ENCODE peak calls at places on chromosomes 4 and X, in six cellular contexts. One of them, this sample, is unnamed.
A peak's percentile ranks its signal among the peaks of the same experiment; 100 is the strongest.

GRCh38 chr4:120839624-120839973 is 82.9 kb downstream of the PRDM5 start:
- DNase-seq in HCT116: no peak
- DNase-seq in GM12878: no peak
- DNase-seq in K562: no peak
- DNase-seq in GM23338: no peak
- DNase-seq in HepG2: no peak
- DNase-seq in this sample: no peak

GRCh38 chr4:48862661-48863060 is 31.8 kb downstream of the OCIAD1 start:
- DNase-seq in K562: no peak
- DNase-seq in HCT116: no peak
- DNase-seq in HepG2: no peak
- DNase-seq in GM23338: no peak
- DNase-seq in GM12878: no peak
- DNase-seq in this sample: no peak

GRCh38 chrX:51614353-51614752 is 4.4 kb downstream of the CENPVL3 start:
- DNase-seq in K562: peak; percentile 26
- DNase-seq in HCT116: peak; percentile 6
- DNase-seq in GM12878: no peak
- DNase-seq in HepG2: peak; percentile 2
- DNase-seq in GM23338: peak; percentile 70
- DNase-seq in this sample: peak; percentile 72

GRCh38 chrX:14026121-14026520 is 3.6 kb downstream of the GEMIN8 start:
- DNase-seq in GM23338: peak; percentile 3
- DNase-seq in GM12878: no peak
- DNase-seq in HCT116: no peak
- DNase-seq in HepG2: no peak
- DNase-seq in K562: no peak
- DNase-seq in this sample: no peak

GRCh38 chrX:23901805-23902204 is 5.9 kb downstream of the APOO start:
- DNase-seq in GM12878: peak; percentile 60
- DNase-seq in HCT116: peak; percentile 67
- DNase-seq in HepG2: peak; percentile 77
- DNase-seq in K562: peak; percentile 16
- DNase-seq in GM23338: peak; percentile 63
- DNase-seq in this sample: peak; percentile 60

GRCh38 chr4:37383579-37384229 is 139.2 kb downstream of the NWD2 start:
- DNase-seq in GM12878: no peak
- DNase-seq in K562: peak; percentile 41
- DNase-seq in HepG2: peak; percentile 30
- DNase-seq in GM23338: peak; percentile 84
- DNase-seq in HCT116: peak; percentile 36
- DNase-seq in this sample: no peak

GRCh38 chr4:154124539-154125255 is 335.8 kb upstream of the SFRP2 start:
- DNase-seq in HCT116: peak; percentile 65
- DNase-seq in HepG2: no peak
- DNase-seq in GM23338: no peak
- DNase-seq in GM12878: no peak
- DNase-seq in K562: no peak
- DNase-seq in this sample: no peak

GRCh38 chrX:22378296-22378695 is 105.6 kb downstream of the CBLL2 start:
- DNase-seq in K562: no peak
- DNase-seq in HCT116: no peak
- DNase-seq in GM12878: no peak
- DNase-seq in GM23338: no peak
- DNase-seq in HepG2: no peak
- DNase-seq in this sample: no peak

GRCh38 chrX:52346462-52347165 is 22.2 kb upstream of the XAGE2 start:
- DNase-seq in HCT116: peak; percentile 43
- DNase-seq in HepG2: no peak
- DNase-seq in GM23338: no peak
- DNase-seq in K562: peak; percentile 8
- DNase-seq in GM12878: no peak
- DNase-seq in this sample: no peak

GRCh38 chr4:80026080-80026479 is 46.9 kb downstream of the ANTXR2 start:
- DNase-seq in HCT116: no peak
- DNase-seq in GM12878: no peak
- DNase-seq in K562: no peak
- DNase-seq in GM23338: peak; percentile 41
- DNase-seq in HepG2: no peak
- DNase-seq in this sample: no peak
- TF ChIP-seq POLR2AphosphoS5 in HCT116: no peak
- TF ChIP-seq POLR2AphosphoS5 in GM12878: no peak
- TF ChIP-seq POLR2AphosphoS5 in K562: no peak
- TF ChIP-seq POLR2AphosphoS5 in GM23338: no peak
- TF ChIP-seq POLR2AphosphoS5 in HepG2: no peak
- TF ChIP-seq POLR2AphosphoS5 in this sample: no peak

GRCh38 chr4:139082750-139083532 is 67.4 kb downstream of the NOCT start:
- DNase-seq in HepG2: peak; percentile 98
- DNase-seq in HCT116: peak; percentile 96
- DNase-seq in K562: peak; percentile 81
- DNase-seq in GM23338: peak; percentile 99
- DNase-seq in GM12878: peak; percentile 93
- DNase-seq in this sample: peak; percentile 95

GRCh38 chr4:139084425-139085093 is 69.0 kb downstream of the NOCT start:
- DNase-seq in GM23338: no peak
- DNase-seq in HepG2: peak; percentile 2
- DNase-seq in K562: peak; percentile 70
- DNase-seq in HCT116: no peak
- DNase-seq in GM12878: peak; percentile 16
- DNase-seq in this sample: peak; percentile 51

GRCh38 chr4:139083533-139084424 is 68.2 kb downstream of the NOCT start:
- DNase-seq in GM23338: peak; percentile 92
- DNase-seq in HepG2: peak; percentile 89
- DNase-seq in GM12878: peak; percentile 62
- DNase-seq in HCT116: peak; percentile 86
- DNase-seq in K562: peak; percentile 65
- DNase-seq in this sample: no peak

GRCh38 chr4:139085141-139085540 is 69.6 kb downstream of the NOCT start:
- DNase-seq in GM12878: no peak
- DNase-seq in HepG2: peak; percentile 11
- DNase-seq in HCT116: no peak
- DNase-seq in GM23338: no peak
- DNase-seq in K562: no peak
- DNase-seq in this sample: no peak
- TF ChIP-seq EZH2 in GM12878: no peak
- TF ChIP-seq EZH2 in HepG2: no peak
- TF ChIP-seq EZH2 in HCT116: no peak
- TF ChIP-seq EZH2 in GM23338: no peak
- TF ChIP-seq EZH2 in K562: no peak
- TF ChIP-seq EZH2 in this sample: no peak

GRCh38 chr4:184320630-184321029 is 103.0 kb upstream of the ENPP6 start:
- DNase-seq in GM23338: no peak
- DNase-seq in GM12878: no peak
- DNase-seq in HepG2: no peak
- DNase-seq in HCT116: no peak
- DNase-seq in K562: no peak
- DNase-seq in this sample: no peak
- TF ChIP-seq POLR2AphosphoS5 in GM23338: no peak
- TF ChIP-seq POLR2AphosphoS5 in GM12878: no peak
- TF ChIP-seq POLR2AphosphoS5 in HepG2: no peak
- TF ChIP-seq POLR2AphosphoS5 in HCT116: no peak
- TF ChIP-seq POLR2AphosphoS5 in K562: no peak
- TF ChIP-seq POLR2AphosphoS5 in this sample: no peak

DNA sequence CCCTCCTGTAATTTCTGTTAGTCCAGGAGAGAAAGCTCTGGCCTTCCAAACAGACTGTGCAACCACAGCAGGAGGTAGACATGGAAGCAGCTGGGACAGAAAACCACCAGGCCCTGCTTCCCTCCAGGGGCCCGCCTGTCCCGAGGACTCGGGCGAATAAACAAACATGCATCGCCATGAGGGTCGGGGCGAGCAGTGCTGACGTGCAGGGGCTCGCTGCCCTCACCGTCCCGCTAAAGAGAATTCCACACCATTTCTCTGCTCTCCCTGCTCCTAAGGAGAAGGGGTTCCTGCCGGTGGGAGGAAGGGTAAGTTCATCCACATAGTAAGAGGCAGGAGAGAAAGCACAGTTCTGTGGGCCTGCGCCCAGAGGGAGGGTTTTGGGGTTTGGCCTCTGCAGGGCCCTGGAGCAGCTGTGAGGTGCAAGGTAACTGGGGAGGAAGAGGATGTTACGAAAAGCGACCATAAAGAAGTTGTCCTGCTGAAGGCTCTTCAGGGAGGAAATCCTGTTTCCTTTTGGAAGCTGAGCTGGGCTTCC is 54.9 kb downstream of the WFS1 start:
- DNase-seq in GM23338: no peak
- DNase-seq in HCT116: no peak
- DNase-seq in GM12878: no peak
- DNase-seq in HepG2: no peak
- DNase-seq in K562: no peak
- DNase-seq in this sample: no peak
- TF ChIP-seq EZH2 in GM23338: no peak
- TF ChIP-seq EZH2 in HCT116: no peak
- TF ChIP-seq EZH2 in GM12878: no peak
- TF ChIP-seq EZH2 in HepG2: no peak
- TF ChIP-seq EZH2 in K562: no peak
- TF ChIP-seq EZH2 in this sample: no peak

DNA sequence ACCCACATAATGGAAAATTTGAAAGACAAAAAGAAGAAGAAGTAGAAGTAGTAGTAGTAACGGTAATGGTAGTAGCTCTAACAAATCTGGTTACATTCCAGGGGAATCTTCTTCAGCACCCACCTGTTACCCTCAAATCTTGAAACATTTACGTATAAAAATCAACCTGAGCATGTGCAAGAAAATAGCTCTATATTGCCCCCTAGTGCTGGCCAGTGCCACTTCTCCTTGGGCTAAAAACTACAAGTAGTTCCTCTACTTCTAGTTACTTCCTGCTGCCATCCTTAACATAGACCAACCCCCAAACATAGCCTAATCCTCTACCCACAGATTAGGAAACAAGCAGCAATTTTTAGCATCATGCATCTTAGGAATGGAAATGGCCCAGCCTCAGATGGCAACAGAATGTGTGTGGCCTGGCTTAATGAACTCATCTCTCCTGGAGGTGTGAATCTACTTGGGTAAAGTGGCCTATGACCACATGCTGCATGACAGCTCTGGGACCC is 3.1 kb downstream of the PDGFC start:
- DNase-seq in HepG2: peak; percentile 55
- DNase-seq in K562: peak; percentile 18
- DNase-seq in GM23338: peak; percentile 85
- DNase-seq in GM12878: no peak
- DNase-seq in HCT116: peak; percentile 62
- DNase-seq in this sample: peak; percentile 85
- TF ChIP-seq POLR2AphosphoS5 in HepG2: no peak
- TF ChIP-seq POLR2AphosphoS5 in K562: no peak
- TF ChIP-seq POLR2AphosphoS5 in GM23338: no peak
- TF ChIP-seq POLR2AphosphoS5 in GM12878: no peak
- TF ChIP-seq POLR2AphosphoS5 in HCT116: no peak
- TF ChIP-seq POLR2AphosphoS5 in this sample: no peak

GRCh38 chr4:6092971-6093370 is 74.7 kb upstream of the C4orf50 start:
- DNase-seq in GM23338: no peak
- DNase-seq in HepG2: no peak
- DNase-seq in HCT116: no peak
- DNase-seq in K562: no peak
- DNase-seq in GM12878: no peak
- DNase-seq in this sample: no peak

GRCh38 chr4:6095023-6095817 is 77.0 kb upstream of the C4orf50 start:
- DNase-seq in HepG2: no peak
- DNase-seq in HCT116: no peak
- DNase-seq in GM12878: no peak
- DNase-seq in GM23338: no peak
- DNase-seq in K562: no peak
- DNase-seq in this sample: no peak

GRCh38 chr4:6095897-6096296 is 77.7 kb upstream of the C4orf50 start:
- DNase-seq in K562: no peak
- DNase-seq in HCT116: no peak
- DNase-seq in GM12878: no peak
- DNase-seq in GM23338: no peak
- DNase-seq in HepG2: no peak
- DNase-seq in this sample: no peak

GRCh38 chr4:6092131-6092530 is 73.9 kb upstream of the C4orf50 start:
- DNase-seq in HepG2: no peak
- DNase-seq in HCT116: no peak
- DNase-seq in GM23338: peak; percentile 59
- DNase-seq in K562: no peak
- DNase-seq in GM12878: no peak
- DNase-seq in this sample: no peak

GRCh38 chr4:6093671-6094070 is 75.4 kb upstream of the C4orf50 start:
- DNase-seq in GM23338: no peak
- DNase-seq in HepG2: no peak
- DNase-seq in K562: no peak
- DNase-seq in HCT116: no peak
- DNase-seq in GM12878: no peak
- DNase-seq in this sample: no peak
- TF ChIP-seq EZH2 in GM23338: no peak
- TF ChIP-seq EZH2 in HepG2: no peak
- TF ChIP-seq EZH2 in K562: no peak
- TF ChIP-seq EZH2 in HCT116: no peak
- TF ChIP-seq EZH2 in GM12878: no peak
- TF ChIP-seq EZH2 in this sample: no peak

GRCh38 chrX:48489892-48490291 is 13.9 kb downstream of the FTSJ1 start:
- DNase-seq in GM23338: peak; percentile 1
- DNase-seq in GM12878: no peak
- DNase-seq in HCT116: no peak
- DNase-seq in K562: no peak
- DNase-seq in HepG2: no peak
- DNase-seq in this sample: no peak

GRCh38 chrX:48490661-48491060 is 14.7 kb downstream of the FTSJ1 start:
- DNase-seq in K562: no peak
- DNase-seq in HCT116: no peak
- DNase-seq in GM12878: no peak
- DNase-seq in HepG2: no peak
- DNase-seq in GM23338: no peak
- DNase-seq in this sample: no peak

GRCh38 chrX:48489296-48489695 is 13.3 kb downstream of the FTSJ1 start:
- DNase-seq in HCT116: no peak
- DNase-seq in GM12878: no peak
- DNase-seq in K562: no peak
- DNase-seq in GM23338: no peak
- DNase-seq in HepG2: no peak
- DNase-seq in this sample: no peak

GRCh38 chrX:48488034-48488433 is 12.0 kb downstream of the FTSJ1 start:
- DNase-seq in HCT116: no peak
- DNase-seq in GM23338: no peak
- DNase-seq in HepG2: no peak
- DNase-seq in GM12878: no peak
- DNase-seq in K562: no peak
- DNase-seq in this sample: no peak

GRCh38 chrX:48487362-48487785 is 11.4 kb downstream of the FTSJ1 start:
- DNase-seq in GM23338: peak; percentile 17
- DNase-seq in K562: peak; percentile 53
- DNase-seq in GM12878: no peak
- DNase-seq in HepG2: peak; percentile 30
- DNase-seq in HCT116: peak; percentile 90
- DNase-seq in this sample: no peak
- TF ChIP-seq POLR2AphosphoS5 in GM23338: no peak
- TF ChIP-seq POLR2AphosphoS5 in K562: no peak
- TF ChIP-seq POLR2AphosphoS5 in GM12878: no peak
- TF ChIP-seq POLR2AphosphoS5 in HepG2: no peak
- TF ChIP-seq POLR2AphosphoS5 in HCT116: no peak
- TF ChIP-seq POLR2AphosphoS5 in this sample: no peak

DNA sequence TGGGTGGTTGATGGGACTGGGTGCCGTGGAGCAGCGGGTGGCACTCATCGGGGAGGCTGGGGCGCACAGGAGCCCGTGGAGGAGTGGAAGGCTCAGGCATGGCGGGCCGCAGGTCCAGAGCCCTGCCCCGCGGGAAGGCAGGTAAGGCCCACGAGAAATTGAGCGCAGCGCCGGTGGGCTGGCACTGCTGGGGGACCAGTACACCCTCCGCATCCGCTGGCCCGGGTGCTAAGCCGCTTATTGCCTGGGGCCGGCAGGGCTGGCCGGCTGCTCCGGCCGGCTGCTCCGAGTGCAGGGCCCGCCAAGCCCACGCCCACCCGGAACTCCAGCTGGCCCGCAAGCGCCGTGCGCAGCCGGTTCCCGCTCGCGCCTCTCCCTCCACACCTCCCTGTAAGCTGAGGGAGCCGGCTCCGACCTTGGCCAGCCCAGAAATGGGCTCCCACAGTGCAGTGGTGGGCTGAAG is 85.1 kb upstream of the FAT4 start:
- DNase-seq in K562: no peak
- DNase-seq in GM23338: no peak
- DNase-seq in HCT116: no peak
- DNase-seq in HepG2: no peak
- DNase-seq in GM12878: no peak
- DNase-seq in this sample: no peak
- TF ChIP-seq EZH2 in K562: no peak
- TF ChIP-seq EZH2 in GM23338: no peak
- TF ChIP-seq EZH2 in HCT116: no peak
- TF ChIP-seq EZH2 in HepG2: no peak
- TF ChIP-seq EZH2 in GM12878: no peak
- TF ChIP-seq EZH2 in this sample: no peak